ENCODE peak calls at places on chromosome 7, in four cellular contexts. R, Z, Q and X are unnamed samples.

GRCh38 chr7:18354686-18355085 is 140.9 kb upstream of the HDAC9 start:
- DNase-seq in R (no peak), Z (no peak), Q (no peak), X (no peak)

GRCh38 chr7:45054442-45054841 is 34.3 kb downstream of the NACAD start:
- DNase-seq in Z (no peak), R (no peak), Q (no peak), X (no peak)

GRCh38 chr7:47931788-47932425 is 16.4 kb downstream of the PKD1L1 start:
- DNase-seq in Q (peak; percentile 38), R (no peak), Z (no peak), X (peak; percentile 36)

GRCh38 chr7:100483728-100484635 is at the start of gene NYAP1:
- DNase-seq in Z (no peak), Q (peak; percentile 43), R (no peak), X (no peak)

GRCh38 chr7:128210590-128211570 is 30.2 kb upstream of the LEP start:
- DNase-seq in R (no peak), Q (no peak), Z (no peak), X (no peak)

GRCh38 chr7:132117181-132117580 is 459.1 kb downstream of the PLXNA4 start:
- DNase-seq in R (no peak), Z (no peak), Q (peak; percentile 11), X (no peak)

GRCh38 chr7:104983620-104984539 is 30.1 kb upstream of the KMT2E start:
- DNase-seq in Z (peak; percentile 92), Q (peak; percentile 91), R (peak; percentile 97), X (no peak)

GRCh38 chr7:159121068-159121467 is 23.6 kb downstream of the VIPR2 start:
- DNase-seq in Q (no peak), Z (no peak), R (no peak), X (no peak)

GRCh38 chr7:50679218-50680007 is 103.3 kb downstream of the GRB10 start:
- DNase-seq in Z (no peak), Q (peak; percentile 69), R (no peak), X (no peak)

GRCh38 chr7:45387837-45388236 is 186.3 kb upstream of the ADCY1 start:
- DNase-seq in Q (no peak), R (no peak), Z (no peak), X (no peak)

GRCh38 chr7:601573-602340 is 82.1 kb upstream of the PDGFA start:
- DNase-seq in Q (peak; percentile 47), R (peak; percentile 90), Z (peak; percentile 65), X (no peak)

GRCh38 chr7:11709240-11709639 is 122.8 kb downstream of the THSD7A start:
- DNase-seq in Q (no peak), R (no peak), Z (no peak), X (no peak)

GRCh38 chr7:78863248-78863647 is 590.2 kb downstream of the MAGI2 start:
- DNase-seq in R (no peak), Z (no peak), Q (no peak), X (no peak)

GRCh38 chr7:930975-931758 is 23.3 kb downstream of the ADAP1 start:
- DNase-seq in R (peak; percentile 48), Q (no peak), Z (no peak), X (no peak)

GRCh38 chr7:155402941-155403340 is 55.0 kb upstream of the EN2 start:
- DNase-seq in Q (no peak), R (no peak), Z (no peak), X (no peak)

GRCh38 chr7:5507026-5507425 is 83.4 kb upstream of the TNRC18 start:
- DNase-seq in Z (no peak), Q (no peak), R (no peak), X (no peak)

GRCh38 chr7:90216080-90216674 is 4.6 kb downstream of the STEAP2 start:
- DNase-seq in Z (no peak), R (no peak), Q (no peak), X (peak; percentile 57)

GRCh38 chr7:96827701-96828100 is 118.1 kb upstream of the SEM1 start:
- DNase-seq in Q (no peak), Z (no peak), R (no peak), X (no peak)
- TF ChIP-seq CTCF in Q (no peak), Z (no peak), R (no peak), X (no peak)

GRCh38 chr7:23811540-23811939 is 101.5 kb downstream of the STK31 start:
- DNase-seq in Q (peak; percentile 22), Z (no peak), R (no peak), X (no peak)
- TF ChIP-seq CTCF in Q (peak; percentile 25), Z (no peak), R (no peak), X (peak; percentile 11)

DNA sequence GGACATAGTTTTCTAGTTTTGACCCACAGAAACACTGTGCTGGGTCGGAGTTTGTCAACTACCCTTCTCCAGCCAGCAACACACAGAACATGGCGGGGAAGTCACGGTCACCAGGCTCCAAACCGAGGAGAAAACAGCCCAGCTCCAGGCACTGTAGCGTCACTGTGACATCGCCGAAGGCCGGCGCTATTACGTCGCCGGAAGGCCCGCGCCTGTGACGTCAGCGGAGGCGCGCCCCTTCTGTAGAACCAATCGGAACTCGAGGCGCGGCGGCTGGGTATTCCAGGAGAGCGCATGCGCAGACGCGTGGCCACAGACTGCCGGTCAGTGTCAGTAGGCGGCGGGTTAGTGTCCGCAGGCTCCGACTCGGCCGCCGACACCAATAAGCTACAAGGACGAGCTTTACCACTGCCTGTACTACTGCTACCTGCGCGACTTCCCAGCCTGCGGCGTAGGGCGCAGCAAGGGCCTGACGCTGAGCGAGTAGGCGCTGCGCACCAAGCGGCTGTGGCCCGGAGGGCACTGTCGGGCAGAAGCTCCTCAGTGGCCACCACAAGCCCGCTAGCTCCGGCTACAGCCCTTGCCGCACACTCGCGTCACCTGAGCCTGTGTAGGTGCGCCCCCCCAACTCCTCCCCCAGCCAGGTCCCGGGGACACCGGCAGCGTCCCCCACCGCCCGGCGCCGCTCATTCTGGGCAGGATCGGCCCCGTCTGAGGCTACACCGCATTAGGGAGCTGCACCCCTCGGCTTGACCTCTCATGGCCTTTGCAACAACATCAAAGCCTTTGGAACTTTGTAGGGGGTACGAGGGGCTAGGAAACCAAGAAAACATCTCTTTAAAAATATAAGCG is 35.1 kb upstream of the SRRM3 start:
- DNase-seq in Z (peak; percentile 97), R (peak; percentile 99), Q (peak; percentile 97), X (peak; percentile 92)
- TF ChIP-seq CTCF in Z (peak; percentile 22), R (peak; percentile 1), Q (peak; percentile 26), X (peak; percentile 7)

GRCh38 chr7:112122144-112122543 is 84.1 kb downstream of the DOCK4 start:
- DNase-seq in R (no peak), Q (no peak), Z (no peak), X (no peak)
- TF ChIP-seq CTCF in R (no peak), Q (no peak), Z (no peak), X (no peak)

DNA sequence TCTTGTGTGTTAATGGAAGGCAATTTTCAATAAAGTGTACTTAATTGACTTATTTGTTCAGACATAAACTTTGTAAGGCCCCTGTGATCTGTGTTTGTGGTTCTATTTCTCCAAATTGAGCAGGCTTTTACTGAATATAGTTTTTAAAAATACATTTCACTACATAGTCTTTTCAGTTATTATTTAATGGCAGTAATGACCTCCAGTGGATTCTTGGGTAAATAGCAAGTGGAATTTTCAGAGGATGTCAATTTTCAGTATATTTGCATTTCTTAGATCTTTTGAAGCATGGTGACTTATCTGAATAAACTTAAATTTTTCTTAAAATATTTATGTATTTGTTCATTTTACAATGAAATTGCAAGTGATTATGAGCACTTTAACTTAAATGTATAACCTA is 203.1 kb upstream of the PCLO start:
- DNase-seq in Q (peak; percentile 22), R (no peak), Z (no peak), X (no peak)
- TF ChIP-seq CTCF in Q (no peak), R (no peak), Z (no peak), X (peak; percentile 6)